ENCODE peak calls at places on chromosome 22, in six cellular contexts. C is AG04450, F is heart left ventricle, M is K562, B is fibroblast of lung, E is IMR-90. X is an unnamed sample.

GRCh38 chr22:42964994-42965699 is 49.8 kb downstream of the PACSIN2 start:
- DNase-seq in C (no peak), M (no peak), F (no peak), E (peak; percentile 45), B (no peak), X (no peak)

GRCh38 chr22:35413624-35414023 is 13.7 kb downstream of the MCM5 start:
- DNase-seq in E (no peak), C (no peak), F (no peak), M (no peak), B (no peak), X (no peak)

GRCh38 chr22:25013634-25014033 is 61.1 kb downstream of the KIAA1671 start:
- DNase-seq in B (no peak), E (no peak), F (no peak), M (no peak), C (no peak), X (no peak)

GRCh38 chr22:39574779-39575551 is 4.4 kb downstream of the CACNA1I start:
- DNase-seq in M (peak; percentile 75), E (peak; percentile 95), B (peak; percentile 94), C (peak; percentile 57), F (no peak), X (no peak)

GRCh38 chr22:22748297-22748743 is 103.9 kb downstream of the GGTLC2 start:
- DNase-seq in M (peak; percentile 85), E (peak; percentile 52), C (peak; percentile 8), B (peak; percentile 23), F (no peak), X (peak; percentile 51)

GRCh38 chr22:44380716-44381500 is 68.2 kb upstream of the SHISAL1 start:
- DNase-seq in B (no peak), C (no peak), E (no peak), M (no peak), F (peak; percentile 33), X (no peak)

GRCh38 chr22:19970479-19971275 is 29.1 kb upstream of the TXNRD2 start:
- DNase-seq in E (peak; percentile 51), B (peak; percentile 35), M (peak; percentile 97), C (no peak), F (peak; percentile 89), X (peak; percentile 60)

GRCh38 chr22:27990879-27991278 is 71.8 kb upstream of the PITPNB start:
- DNase-seq in E (peak; percentile 8), C (no peak), B (no peak), M (peak; percentile 71), F (peak; percentile 84), X (peak; percentile 83)

GRCh38 chr22:39623603-39624500 is 53.3 kb downstream of the CACNA1I start:
- DNase-seq in M (no peak), E (no peak), F (peak; percentile 33), C (no peak), B (no peak), X (no peak)

GRCh38 chr22:20951932-20952380 is 15.1 kb upstream of the AIFM3 start:
- DNase-seq in C (no peak), E (no peak), B (no peak), F (no peak), M (no peak), X (no peak)

GRCh38 chr22:20430101-20430640 is 7.5 kb downstream of the SCARF2 start:
- DNase-seq in C (no peak), E (no peak), B (no peak), M (peak; percentile 67), F (peak; percentile 42), X (peak; percentile 63)

GRCh38 chr22:24413726-24414385 is 13.5 kb upstream of the ADORA2A start:
- DNase-seq in B (no peak), E (no peak), F (no peak), C (no peak), M (no peak), X (no peak)

GRCh38 chr22:31451709-31452571 is 37.7 kb downstream of the EIF4ENIF1 start:
- DNase-seq in B (peak; percentile 59), F (no peak), C (peak; percentile 1), E (peak; percentile 59), M (peak; percentile 13), X (no peak)

GRCh38 chr22:31173386-31174145 is 13.6 kb downstream of the RNF185 start:
- DNase-seq in F (no peak), B (peak; percentile 93), E (peak; percentile 95), M (no peak), C (peak; percentile 65), X (no peak)

GRCh38 chr22:39144101-39144815 is 8.2 kb downstream of the CBX7 start:
- DNase-seq in C (no peak), B (peak; percentile 38), M (no peak), F (no peak), E (peak; percentile 30), X (peak; percentile 24)

GRCh38 chr22:25930710-25931353 is 188.8 kb downstream of the MYO18B start:
- DNase-seq in E (no peak), C (no peak), F (no peak), B (no peak), M (no peak), X (no peak)

GRCh38 chr22:37335819-37336199 is 53.5 kb downstream of the CYTH4 start:
- DNase-seq in F (no peak), C (no peak), E (no peak), M (no peak), B (no peak), X (no peak)
- H3K4me3 ChIP-seq in F (no peak overlapping the region), C (no peak overlapping the region), E (no peak overlapping the region), M (no peak overlapping the region), B (no peak overlapping the region), X (no peak overlapping the region)

GRCh38 chr22:47472636-47473035 is 710.2 kb downstream of the TBC1D22A start:
- DNase-seq in M (no peak), F (no peak), B (no peak), E (no peak), C (no peak), X (no peak)
- H3K9me3 ChIP-seq in M (no peaks in the 10 kb centered on the region), F (peaks cover 3% of the 10 kb centered on the region), B (no peaks in the 10 kb centered on the region), E (peaks cover 10% of the 10 kb centered on the region), C (peaks cover 3% of the 10 kb centered on the region), X (no peaks in the 10 kb centered on the region)

GRCh38 chr22:45860201-45860600 is 116.8 kb downstream of the WNT7B start:
- DNase-seq in B (no peak), C (no peak), M (no peak), E (no peak), F (no peak), X (no peak)
- H3K27me3 ChIP-seq in B (no peaks in the 10 kb centered on the region), C (no peaks in the 10 kb centered on the region), M (no peaks in the 10 kb centered on the region), E (no peaks in the 10 kb centered on the region), F (no peaks in the 10 kb centered on the region), X (no peaks in the 10 kb centered on the region)

DNA sequence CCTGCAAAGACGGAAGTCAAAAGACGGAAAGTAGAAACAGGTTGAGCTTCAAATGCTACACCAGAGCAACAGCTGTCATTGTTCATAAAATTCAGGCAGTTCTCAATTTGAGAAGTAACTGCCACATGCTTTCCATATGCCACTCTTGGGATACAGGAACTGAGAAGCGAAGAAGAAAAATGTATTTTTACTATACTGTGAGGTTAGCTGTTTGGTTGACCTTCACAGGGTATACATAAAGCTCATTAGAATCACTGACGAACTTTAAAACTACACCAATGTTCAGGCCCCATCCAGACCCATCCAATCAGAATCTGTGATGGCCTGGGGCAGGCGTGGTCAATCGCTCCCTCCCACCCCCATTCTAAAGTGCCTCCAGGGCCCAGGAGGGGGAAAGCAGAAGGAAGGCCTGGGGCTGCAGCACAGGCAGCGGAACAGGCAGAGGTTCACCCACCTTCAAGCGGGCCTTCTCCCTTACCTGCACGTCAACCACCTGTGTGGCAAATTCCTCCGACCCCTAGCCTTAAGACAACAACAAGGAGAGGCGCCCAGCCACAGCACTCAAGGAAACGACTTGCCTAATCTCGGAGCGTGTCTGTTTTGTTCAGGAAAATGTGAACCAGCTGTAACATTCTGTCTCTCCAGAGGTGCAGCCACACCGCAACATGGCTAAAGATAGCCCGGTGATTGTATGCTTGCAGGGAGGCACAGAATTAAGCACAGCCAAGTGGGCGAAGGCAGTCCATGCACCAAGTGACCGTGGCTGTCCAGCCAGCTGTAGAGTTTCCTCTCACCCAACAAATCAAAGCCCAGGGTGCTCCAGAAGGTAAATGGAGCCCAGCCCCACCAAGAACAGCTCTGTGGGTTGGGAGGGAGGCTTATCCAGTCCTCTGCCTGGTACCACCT is 82.6 kb downstream of the MICAL3 start:
- DNase-seq in M (peak; percentile 56), B (no peak), E (no peak), C (no peak), F (no peak), X (no peak)
- H3K4me3 ChIP-seq in M (no peak overlapping the region), B (no peak overlapping the region), E (no peak overlapping the region), C (no peak overlapping the region), F (no peak overlapping the region), X (no peak overlapping the region)

DNA sequence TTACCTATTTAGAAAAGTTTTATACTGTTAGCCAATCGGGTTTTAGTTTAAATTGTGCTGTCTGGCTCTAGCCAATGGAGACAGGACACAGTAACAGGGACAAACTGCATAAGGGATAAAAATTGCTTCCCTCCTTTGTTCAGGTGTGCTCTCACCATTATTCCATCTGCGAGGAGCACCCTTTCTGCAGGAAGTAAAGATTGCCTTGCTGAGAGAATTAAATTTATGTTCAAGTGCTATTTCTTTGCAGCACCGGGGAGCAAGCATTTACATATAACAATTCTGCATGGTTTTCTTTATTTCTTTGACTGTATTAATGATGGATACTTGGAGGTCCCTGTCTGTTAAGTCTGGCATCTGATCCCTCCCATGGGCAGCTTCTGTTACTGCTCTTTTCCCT is 80.5 kb downstream of the BRD1 start:
- DNase-seq in M (no peak), E (no peak), C (no peak), B (no peak), F (no peak), X (no peak)
- H3K9me3 ChIP-seq in M (no peaks in the 10 kb centered on the region), E (peaks cover 5% of the 10 kb centered on the region), C (peaks cover 14% of the 10 kb centered on the region), B (no peaks in the 10 kb centered on the region), F (peaks cover 45% of the 10 kb centered on the region), X (peaks cover 18% of the 10 kb centered on the region)

DNA sequence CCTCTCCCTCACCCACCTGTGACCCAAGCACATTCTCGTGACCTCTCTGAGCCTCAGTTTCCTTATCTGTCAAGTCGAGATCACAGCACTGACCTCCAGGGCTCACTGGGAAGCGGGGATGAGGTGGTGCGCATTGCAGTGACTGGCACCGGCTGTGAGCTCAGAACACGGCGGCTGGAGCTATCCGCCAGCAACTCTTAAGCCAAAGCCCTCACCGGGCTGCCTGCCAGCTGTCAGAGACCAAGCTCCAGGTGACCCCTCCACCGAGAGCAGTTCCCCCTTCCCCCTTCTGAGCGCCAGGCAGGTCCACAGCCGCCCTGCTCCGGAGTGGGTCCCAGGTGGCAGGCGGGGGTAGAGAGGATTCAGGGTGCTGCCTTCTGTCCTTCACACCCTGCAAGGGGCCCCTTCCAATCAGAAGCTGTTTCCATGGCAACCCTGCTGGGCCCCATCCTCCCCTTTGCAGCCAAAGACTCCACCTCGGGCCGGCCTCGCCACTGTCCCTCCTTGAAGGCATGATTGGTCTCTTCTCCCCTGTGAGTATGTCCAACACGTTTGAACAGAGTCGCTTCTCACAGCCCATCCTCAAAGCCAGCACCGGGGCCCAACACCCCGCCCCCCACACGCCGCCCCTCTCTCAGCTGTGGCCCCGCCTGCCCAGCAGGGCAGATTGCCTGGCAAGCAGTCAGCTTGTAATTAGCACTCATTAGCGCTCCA is 98.8 kb downstream of the WNT7B start:
- DNase-seq in B (no peak), F (peak; percentile 64), E (no peak), C (no peak), M (no peak), X (peak; percentile 55)
- H3K27me3 ChIP-seq in B (peaks cover 19% of the 10 kb centered on the region), F (no peaks in the 10 kb centered on the region), E (peaks cover 64% of the 10 kb centered on the region), C (peaks cover 58% of the 10 kb centered on the region), M (peaks cover 9% of the 10 kb centered on the region), X (peaks cover 68% of the 10 kb centered on the region)

DNA sequence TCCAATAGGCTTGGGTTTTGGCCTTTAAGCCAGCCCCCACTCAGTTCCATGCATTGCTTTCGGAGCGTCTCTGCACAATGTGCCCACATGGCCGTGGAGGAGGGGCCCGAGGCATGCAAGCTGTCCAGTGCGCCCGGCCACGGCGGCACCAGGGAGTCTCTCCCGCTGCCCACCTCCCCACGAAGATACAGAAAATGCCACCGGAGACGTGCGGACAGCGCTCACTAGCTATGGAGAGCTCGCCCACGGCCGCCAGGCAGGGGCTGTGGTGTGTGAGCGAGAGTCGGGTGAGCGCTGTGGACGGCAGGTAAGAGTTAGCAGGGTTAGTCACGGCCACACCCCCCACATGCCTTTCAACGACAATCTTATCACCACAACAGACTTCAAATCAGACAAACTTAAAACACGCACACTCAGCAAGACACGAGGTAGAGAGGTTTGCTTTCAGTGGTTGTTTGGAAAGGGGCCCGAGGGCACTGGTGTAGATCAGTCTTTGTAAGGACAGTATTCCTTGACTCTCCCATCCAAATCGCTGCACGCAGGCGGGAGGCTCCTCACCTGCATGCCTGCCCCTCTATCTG is 18.7 kb upstream of the BID start:
- DNase-seq in E (no peak), C (no peak), B (no peak), F (no peak), M (no peak), X (no peak)
- H3K4me3 ChIP-seq in E (no peak overlapping the region), C (no peak overlapping the region), B (no peak overlapping the region), F (no peak overlapping the region), M (no peak overlapping the region), X (no peak overlapping the region)

X was measured in tibial artery.